ENCODE peak calls at places on chromosome 6, in seven cellular contexts. One of them, this sample, is unnamed.

GRCh38 chr6:43575105-43575771 is 600 bp downstream of the XPO5 start:
- DNase-seq in hepatocyte: peak; percentile 55
- DNase-seq in NCI-H1092: peak; percentile 15
- DNase-seq in A549: peak; percentile 21
- DNase-seq in coronary artery: no peak
- DNase-seq in stimulated activated CD4-positive, alpha-beta T cell treated with anti-CD3 and anti-CD28 coated beads, Interleukin-12 subunit alpha, Interleukin-12 subunit beta, amount 100 ng/mL, for 4 hours: no peak
- DNase-seq in astrocyte of the spinal cord: peak; percentile 28
- DNase-seq in this sample: peak; percentile 73

GRCh38 chr6:135651964-135652755 is 154.6 kb upstream of the AHI1 start:
- DNase-seq in hepatocyte: no peak
- DNase-seq in NCI-H1092: no peak
- DNase-seq in A549: no peak
- DNase-seq in coronary artery: no peak
- DNase-seq in stimulated activated CD4-positive, alpha-beta T cell treated with anti-CD3 and anti-CD28 coated beads, Interleukin-12 subunit alpha, Interleukin-12 subunit beta, amount 100 ng/mL, for 4 hours: no peak
- DNase-seq in astrocyte of the spinal cord: no peak
- DNase-seq in this sample: peak; percentile 12

GRCh38 chr6:131555992-131556391 is 17.0 kb upstream of the ARG1 start:
- DNase-seq in hepatocyte: peak; percentile 23
- DNase-seq in NCI-H1092: no peak
- DNase-seq in A549: no peak
- DNase-seq in coronary artery: no peak
- DNase-seq in stimulated activated CD4-positive, alpha-beta T cell treated with anti-CD3 and anti-CD28 coated beads, Interleukin-12 subunit alpha, Interleukin-12 subunit beta, amount 100 ng/mL, for 4 hours: no peak
- DNase-seq in astrocyte of the spinal cord: no peak
- DNase-seq in this sample: no peak

GRCh38 chr6:21731411-21732031 is 138.0 kb downstream of the SOX4 start:
- DNase-seq in hepatocyte: no peak
- DNase-seq in NCI-H1092: no peak
- DNase-seq in A549: peak; percentile 45
- DNase-seq in coronary artery: no peak
- DNase-seq in stimulated activated CD4-positive, alpha-beta T cell treated with anti-CD3 and anti-CD28 coated beads, Interleukin-12 subunit alpha, Interleukin-12 subunit beta, amount 100 ng/mL, for 4 hours: no peak
- DNase-seq in astrocyte of the spinal cord: peak; percentile 77
- DNase-seq in this sample: no peak

GRCh38 chr6:37525460-37526357 is 26.0 kb upstream of the CCDC167 start:
- DNase-seq in hepatocyte: peak; percentile 44
- DNase-seq in NCI-H1092: no peak
- DNase-seq in A549: no peak
- DNase-seq in coronary artery: no peak
- DNase-seq in stimulated activated CD4-positive, alpha-beta T cell treated with anti-CD3 and anti-CD28 coated beads, Interleukin-12 subunit alpha, Interleukin-12 subunit beta, amount 100 ng/mL, for 4 hours: no peak
- DNase-seq in astrocyte of the spinal cord: peak; percentile 29
- DNase-seq in this sample: peak; percentile 81

GRCh38 chr6:149963212-149963461 is 606 bp upstream of the ULBP1 start:
- DNase-seq in hepatocyte: no peak
- DNase-seq in NCI-H1092: no peak
- DNase-seq in A549: peak; percentile 43
- DNase-seq in coronary artery: no peak
- DNase-seq in stimulated activated CD4-positive, alpha-beta T cell treated with anti-CD3 and anti-CD28 coated beads, Interleukin-12 subunit alpha, Interleukin-12 subunit beta, amount 100 ng/mL, for 4 hours: peak; percentile 37
- DNase-seq in astrocyte of the spinal cord: peak; percentile 50
- DNase-seq in this sample: no peak

GRCh38 chr6:37984578-37984977 is 165.1 kb downstream of the ZFAND3 start:
- DNase-seq in hepatocyte: no peak
- DNase-seq in NCI-H1092: no peak
- DNase-seq in A549: no peak
- DNase-seq in coronary artery: no peak
- DNase-seq in stimulated activated CD4-positive, alpha-beta T cell treated with anti-CD3 and anti-CD28 coated beads, Interleukin-12 subunit alpha, Interleukin-12 subunit beta, amount 100 ng/mL, for 4 hours: no peak
- DNase-seq in astrocyte of the spinal cord: no peak
- DNase-seq in this sample: no peak

GRCh38 chr6:168582581-168582981 is 141.6 kb downstream of the SMOC2 start:
- DNase-seq in hepatocyte: no peak
- DNase-seq in NCI-H1092: no peak
- DNase-seq in A549: no peak
- DNase-seq in coronary artery: peak; percentile 47
- DNase-seq in stimulated activated CD4-positive, alpha-beta T cell treated with anti-CD3 and anti-CD28 coated beads, Interleukin-12 subunit alpha, Interleukin-12 subunit beta, amount 100 ng/mL, for 4 hours: no peak
- DNase-seq in astrocyte of the spinal cord: no peak
- DNase-seq in this sample: no peak

GRCh38 chr6:33925869-33926268 is 122.1 kb upstream of the MLN start:
- DNase-seq in hepatocyte: no peak
- DNase-seq in NCI-H1092: no peak
- DNase-seq in A549: no peak
- DNase-seq in coronary artery: no peak
- DNase-seq in stimulated activated CD4-positive, alpha-beta T cell treated with anti-CD3 and anti-CD28 coated beads, Interleukin-12 subunit alpha, Interleukin-12 subunit beta, amount 100 ng/mL, for 4 hours: no peak
- DNase-seq in astrocyte of the spinal cord: no peak
- DNase-seq in this sample: no peak

GRCh38 chr6:33748851-33749250 is 2.1 kb upstream of the IP6K3 start:
- DNase-seq in hepatocyte: no peak
- DNase-seq in NCI-H1092: no peak
- DNase-seq in A549: no peak
- DNase-seq in coronary artery: no peak
- DNase-seq in stimulated activated CD4-positive, alpha-beta T cell treated with anti-CD3 and anti-CD28 coated beads, Interleukin-12 subunit alpha, Interleukin-12 subunit beta, amount 100 ng/mL, for 4 hours: no peak
- DNase-seq in astrocyte of the spinal cord: no peak
- DNase-seq in this sample: peak; percentile 47

GRCh38 chr6:149897015-149897697 is 757 bp downstream of the RAET1E start:
- DNase-seq in hepatocyte: no peak
- DNase-seq in NCI-H1092: no peak
- DNase-seq in A549: peak; percentile 52
- DNase-seq in coronary artery: peak; percentile 94
- DNase-seq in stimulated activated CD4-positive, alpha-beta T cell treated with anti-CD3 and anti-CD28 coated beads, Interleukin-12 subunit alpha, Interleukin-12 subunit beta, amount 100 ng/mL, for 4 hours: no peak
- DNase-seq in astrocyte of the spinal cord: peak; percentile 88
- DNase-seq in this sample: no peak

GRCh38 chr6:29632789-29633531 is at the start of gene GABBR1:
- DNase-seq in hepatocyte: peak; percentile 95
- DNase-seq in NCI-H1092: peak; percentile 73
- DNase-seq in A549: peak; percentile 86
- DNase-seq in coronary artery: peak; percentile 93
- DNase-seq in stimulated activated CD4-positive, alpha-beta T cell treated with anti-CD3 and anti-CD28 coated beads, Interleukin-12 subunit alpha, Interleukin-12 subunit beta, amount 100 ng/mL, for 4 hours: peak; percentile 73
- DNase-seq in astrocyte of the spinal cord: peak; percentile 91
- DNase-seq in this sample: peak; percentile 92

GRCh38 chr6:57173886-57174510 is 1.9 kb downstream of the BAG2 start:
- DNase-seq in hepatocyte: peak; percentile 35
- DNase-seq in NCI-H1092: no peak
- DNase-seq in A549: peak; percentile 10
- DNase-seq in coronary artery: no peak
- DNase-seq in stimulated activated CD4-positive, alpha-beta T cell treated with anti-CD3 and anti-CD28 coated beads, Interleukin-12 subunit alpha, Interleukin-12 subunit beta, amount 100 ng/mL, for 4 hours: no peak
- DNase-seq in astrocyte of the spinal cord: peak; percentile 76
- DNase-seq in this sample: peak; percentile 47

GRCh38 chr6:85945454-85946185 is 302.9 kb upstream of the SYNCRIP start:
- DNase-seq in hepatocyte: no peak
- DNase-seq in NCI-H1092: no peak
- DNase-seq in A549: no peak
- DNase-seq in coronary artery: no peak
- DNase-seq in stimulated activated CD4-positive, alpha-beta T cell treated with anti-CD3 and anti-CD28 coated beads, Interleukin-12 subunit alpha, Interleukin-12 subunit beta, amount 100 ng/mL, for 4 hours: no peak
- DNase-seq in astrocyte of the spinal cord: no peak
- DNase-seq in this sample: no peak

GRCh38 chr6:30754631-30755030 is 10.3 kb upstream of the IER3 start:
- DNase-seq in hepatocyte: no peak
- DNase-seq in NCI-H1092: no peak
- DNase-seq in A549: no peak
- DNase-seq in coronary artery: no peak
- DNase-seq in stimulated activated CD4-positive, alpha-beta T cell treated with anti-CD3 and anti-CD28 coated beads, Interleukin-12 subunit alpha, Interleukin-12 subunit beta, amount 100 ng/mL, for 4 hours: no peak
- DNase-seq in astrocyte of the spinal cord: no peak
- DNase-seq in this sample: no peak

GRCh38 chr6:142846883-142847287 is 98.1 kb downstream of the HIVEP2 start:
- DNase-seq in hepatocyte: peak; percentile 64
- DNase-seq in NCI-H1092: no peak
- DNase-seq in A549: no peak
- DNase-seq in coronary artery: no peak
- DNase-seq in stimulated activated CD4-positive, alpha-beta T cell treated with anti-CD3 and anti-CD28 coated beads, Interleukin-12 subunit alpha, Interleukin-12 subunit beta, amount 100 ng/mL, for 4 hours: no peak
- DNase-seq in astrocyte of the spinal cord: peak; percentile 91
- DNase-seq in this sample: no peak

GRCh38 chr6:52522151-52522626 is 54.7 kb downstream of the TRAM2 start:
- DNase-seq in hepatocyte: no peak
- DNase-seq in NCI-H1092: no peak
- DNase-seq in A549: no peak
- DNase-seq in coronary artery: peak; percentile 81
- DNase-seq in stimulated activated CD4-positive, alpha-beta T cell treated with anti-CD3 and anti-CD28 coated beads, Interleukin-12 subunit alpha, Interleukin-12 subunit beta, amount 100 ng/mL, for 4 hours: no peak
- DNase-seq in astrocyte of the spinal cord: peak; percentile 78
- DNase-seq in this sample: no peak

GRCh38 chr6:162058281-162058875 is 669.2 kb downstream of the PRKN start:
- DNase-seq in hepatocyte: peak; percentile 82
- DNase-seq in NCI-H1092: no peak
- DNase-seq in A549: peak; percentile 62
- DNase-seq in coronary artery: no peak
- DNase-seq in stimulated activated CD4-positive, alpha-beta T cell treated with anti-CD3 and anti-CD28 coated beads, Interleukin-12 subunit alpha, Interleukin-12 subunit beta, amount 100 ng/mL, for 4 hours: no peak
- DNase-seq in astrocyte of the spinal cord: peak; percentile 55
- DNase-seq in this sample: no peak

GRCh38 chr6:99093781-99094180 is 146.0 kb upstream of the FBXL4 start:
- DNase-seq in hepatocyte: no peak
- DNase-seq in NCI-H1092: peak; percentile 19
- DNase-seq in A549: no peak
- DNase-seq in coronary artery: no peak
- DNase-seq in stimulated activated CD4-positive, alpha-beta T cell treated with anti-CD3 and anti-CD28 coated beads, Interleukin-12 subunit alpha, Interleukin-12 subunit beta, amount 100 ng/mL, for 4 hours: no peak
- DNase-seq in astrocyte of the spinal cord: no peak
- DNase-seq in this sample: no peak

GRCh38 chr6:169177516-169178196 is 76.0 kb downstream of the THBS2 start:
- DNase-seq in hepatocyte: no peak
- DNase-seq in NCI-H1092: no peak
- DNase-seq in A549: no peak
- DNase-seq in coronary artery: no peak
- DNase-seq in stimulated activated CD4-positive, alpha-beta T cell treated with anti-CD3 and anti-CD28 coated beads, Interleukin-12 subunit alpha, Interleukin-12 subunit beta, amount 100 ng/mL, for 4 hours: no peak
- DNase-seq in astrocyte of the spinal cord: peak; percentile 48
- DNase-seq in this sample: no peak

GRCh38 chr6:20789162-20789561 is 254.9 kb downstream of the CDKAL1 start:
- DNase-seq in hepatocyte: peak; percentile 13
- DNase-seq in NCI-H1092: no peak
- DNase-seq in A549: no peak
- DNase-seq in coronary artery: no peak
- DNase-seq in stimulated activated CD4-positive, alpha-beta T cell treated with anti-CD3 and anti-CD28 coated beads, Interleukin-12 subunit alpha, Interleukin-12 subunit beta, amount 100 ng/mL, for 4 hours: no peak
- DNase-seq in astrocyte of the spinal cord: peak; percentile 50
- DNase-seq in this sample: no peak

GRCh38 chr6:132498638-132499037 is 14.3 kb downstream of the STX7 start:
- DNase-seq in hepatocyte: no peak
- DNase-seq in NCI-H1092: no peak
- DNase-seq in A549: no peak
- DNase-seq in coronary artery: no peak
- DNase-seq in stimulated activated CD4-positive, alpha-beta T cell treated with anti-CD3 and anti-CD28 coated beads, Interleukin-12 subunit alpha, Interleukin-12 subunit beta, amount 100 ng/mL, for 4 hours: no peak
- DNase-seq in astrocyte of the spinal cord: no peak
- DNase-seq in this sample: no peak

GRCh38 chr6:105397987-105398386 is 4.9 kb downstream of the PREP start:
- DNase-seq in hepatocyte: no peak
- DNase-seq in NCI-H1092: no peak
- DNase-seq in A549: no peak
- DNase-seq in coronary artery: no peak
- DNase-seq in stimulated activated CD4-positive, alpha-beta T cell treated with anti-CD3 and anti-CD28 coated beads, Interleukin-12 subunit alpha, Interleukin-12 subunit beta, amount 100 ng/mL, for 4 hours: no peak
- DNase-seq in astrocyte of the spinal cord: no peak
- DNase-seq in this sample: peak; percentile 82

GRCh38 chr6:33597551-33598322 is 17.7 kb upstream of the BAK1 start:
- DNase-seq in hepatocyte: no peak
- DNase-seq in NCI-H1092: no peak
- DNase-seq in A549: no peak
- DNase-seq in coronary artery: no peak
- DNase-seq in stimulated activated CD4-positive, alpha-beta T cell treated with anti-CD3 and anti-CD28 coated beads, Interleukin-12 subunit alpha, Interleukin-12 subunit beta, amount 100 ng/mL, for 4 hours: no peak
- DNase-seq in astrocyte of the spinal cord: no peak
- DNase-seq in this sample: no peak

GRCh38 chr6:118843685-118844390 is 50.1 kb upstream of the ASF1A start:
- DNase-seq in hepatocyte: no peak
- DNase-seq in NCI-H1092: no peak
- DNase-seq in A549: no peak
- DNase-seq in coronary artery: no peak
- DNase-seq in stimulated activated CD4-positive, alpha-beta T cell treated with anti-CD3 and anti-CD28 coated beads, Interleukin-12 subunit alpha, Interleukin-12 subunit beta, amount 100 ng/mL, for 4 hours: no peak
- DNase-seq in astrocyte of the spinal cord: peak; percentile 41
- DNase-seq in this sample: no peak

GRCh38 chr6:113713665-113714064 is 143.5 kb upstream of the MARCKS start:
- DNase-seq in hepatocyte: no peak
- DNase-seq in NCI-H1092: no peak
- DNase-seq in A549: no peak
- DNase-seq in coronary artery: no peak
- DNase-seq in stimulated activated CD4-positive, alpha-beta T cell treated with anti-CD3 and anti-CD28 coated beads, Interleukin-12 subunit alpha, Interleukin-12 subunit beta, amount 100 ng/mL, for 4 hours: no peak
- DNase-seq in astrocyte of the spinal cord: no peak
- DNase-seq in this sample: no peak

This sample was measured in neural progenitor cell.